ENCODE peak calls at places on chromosomes 11 and 22, in seven cellular contexts. I is lower lobe of right lung, Z is cardiac muscle cell, A is uterus, M is heart left ventricle, X is tibial artery, T is BE2C. H is an unnamed sample. For H3K27me3 and H3K36me3, the result is how much of the 10 kb centered on the place peaks cover.

GRCh38 chr11:70456921-70457532 is 58.7 kb downstream of the CTTN start:
- DNase-seq in A (no peak), T (no peak), X (no peak), Z (peak), I (no peak), M (no peak), H (no peak)

GRCh38 chr11:65430406-65431217 is 8.0 kb downstream of the NEAT1 start:
- DNase-seq in I (no peak), T (no peak), X (peak), A (peak), Z (peak), M (no peak), H (no peak)

GRCh38 chr11:65182258-65183170 is 786 bp downstream of the CAPN1 start:
- DNase-seq in T (no peak), Z (peak), M (peak), I (peak), X (no peak), A (no peak), H (no peak)

GRCh38 chr22:38097557-38098409 is 12.7 kb downstream of the BAIAP2L2 start:
- DNase-seq in A (no peak), Z (peak), I (peak), X (no peak), T (peak), M (no peak), H (no peak)

GRCh38 chr11:20443596-20443995 is 56.1 kb downstream of the PRMT3 start:
- DNase-seq in X (no peak), I (no peak), T (no peak), A (no peak), M (no peak), Z (peak), H (no peak)

GRCh38 chr11:99068832-99069231 is 48.1 kb downstream of the CNTN5 start:
- DNase-seq in T (no peak), M (no peak), X (no peak), Z (no peak), I (no peak), A (no peak), H (no peak)

GRCh38 chr11:65503923-65504670 is 5.3 kb downstream of the MALAT1 start:
- DNase-seq in M (no peak), T (no peak), Z (peak), I (no peak), A (no peak), X (no peak), H (no peak)

GRCh38 chr11:120096756-120097191 is 41.1 kb downstream of the TRIM29 start:
- DNase-seq in T (no peak), M (peak), Z (no peak), A (peak), I (no peak), X (no peak), H (no peak)

GRCh38 chr22:24101966-24102365 is 79.3 kb upstream of the SUSD2 start:
- DNase-seq in T (no peak), I (peak), A (no peak), M (peak), X (peak), Z (no peak), H (no peak)

GRCh38 chr11:118641463-118642019 is 34.1 kb downstream of the PHLDB1 start:
- DNase-seq in A (no peak), Z (no peak), T (peak), M (no peak), I (no peak), X (no peak), H (no peak)

GRCh38 chr11:128190312-128190711 is 397.0 kb downstream of the ETS1 start:
- DNase-seq in X (no peak), T (no peak), M (no peak), Z (no peak), A (no peak), I (no peak), H (no peak)

GRCh38 chr22:31841029-31841827 is 87.4 kb downstream of the DEPDC5 start:
- DNase-seq in T (no peak), A (no peak), Z (no peak), M (no peak), I (no peak), X (no peak), H (no peak)

GRCh38 chr11:69744435-69744834 is 30.7 kb downstream of the FGF4 start:
- DNase-seq in X (no peak), Z (peak), A (no peak), M (no peak), T (no peak), I (no peak), H (no peak)

GRCh38 chr11:78800089-78800690 is 225.5 kb upstream of the NARS2 start:
- DNase-seq in A (no peak), I (no peak), M (no peak), T (no peak), X (no peak), Z (no peak), H (no peak)

GRCh38 chr22:39469326-39469680 is 12.5 kb downstream of the MGAT3 start:
- DNase-seq in M (no peak), X (no peak), A (no peak), I (no peak), Z (no peak), T (no peak), H (no peak)

GRCh38 chr22:21760640-21761039 is 25.0 kb upstream of the YPEL1 start:
- DNase-seq in I (no peak), A (no peak), X (no peak), T (no peak), M (no peak), Z (peak), H (no peak)

GRCh38 chr11:34155057-34155758 is 49.8 kb downstream of the NAT10 start:
- DNase-seq in M (no peak), I (peak), Z (no peak), T (no peak), X (peak), A (no peak), H (no peak)

GRCh38 chr11:68840661-68841653 is 759 bp downstream of the CPT1A start:
- DNase-seq in X (peak), T (no peak), I (peak), Z (peak), A (peak), M (peak), H (peak)

GRCh38 chr11:116832350-116833290 is 2.9 kb downstream of the APOC3 start:
- DNase-seq in Z (no peak), T (no peak), A (no peak), I (no peak), M (no peak), X (no peak), H (no peak)

GRCh38 chr22:38262051-38262795 is 10.6 kb downstream of the TMEM184B start:
- DNase-seq in A (peak), X (no peak), Z (no peak), T (peak), M (peak), I (peak), H (peak)

GRCh38 chr11:82225930-82226329 is 507.7 kb downstream of the FAM181B start:
- DNase-seq in T (no peak), M (no peak), A (no peak), Z (no peak), I (no peak), X (no peak), H (no peak)

GRCh38 chr11:126645206-126645605 is 289.7 kb downstream of the ST3GAL4 start:
- DNase-seq in M (no peak), T (no peak), I (no peak), X (no peak), Z (no peak), A (no peak), H (no peak)

GRCh38 chr22:49687333-49687732 is 140.3 kb downstream of the BRD1 start:
- DNase-seq in I (no peak), A (no peak), T (no peak), Z (no peak), M (no peak), X (no peak), H (no peak)

GRCh38 chr11:44577231-44577834 is 11.9 kb downstream of the CD82 start:
- DNase-seq in Z (no peak), X (no peak), M (no peak), T (no peak), I (no peak), A (no peak), H (no peak)

GRCh38 chr22:21868651-21869050 is 1.2 kb upstream of the MAPK1 start:
- DNase-seq in A (no peak), I (no peak), X (no peak), Z (no peak), T (no peak), M (no peak), H (no peak)

GRCh38 chr11:27319065-27319464 is 44.0 kb downstream of the CCDC34 start:
- DNase-seq in Z (peak), A (no peak), M (no peak), X (no peak), I (no peak), T (no peak), H (peak)

GRCh38 chr22:17403906-17404305 is 34.6 kb downstream of the CECR2 start:
- DNase-seq in M (no peak), A (no peak), I (no peak), Z (peak), T (no peak), X (no peak), H (no peak)

GRCh38 chr11:111334495-111335123 is 36.3 kb downstream of the POU2AF3 start:
- DNase-seq in I (no peak), X (no peak), A (no peak), M (no peak), T (no peak), Z (no peak), H (no peak)

GRCh38 chr11:124536520-124536919 is 6.9 kb downstream of the OR8B12 start:
- DNase-seq in Z (peak), T (no peak), I (peak), A (no peak), X (peak), M (peak), H (no peak)

GRCh38 chr11:57639321-57640067 is 10.2 kb downstream of the YPEL4 start:
- DNase-seq in T (peak), M (no peak), A (peak), Z (peak), X (no peak), I (no peak), H (no peak)

GRCh38 chr11:113663567-113663966 is 42.5 kb downstream of the TMPRSS5 start:
- DNase-seq in A (no peak), I (no peak), M (no peak), Z (no peak), T (no peak), X (no peak), H (no peak)

GRCh38 chr11:74434528-74434927 is 32.8 kb downstream of the KCNE3 start:
- DNase-seq in Z (no peak), X (no peak), I (no peak), M (no peak), T (no peak), A (no peak), H (no peak)

DNA sequence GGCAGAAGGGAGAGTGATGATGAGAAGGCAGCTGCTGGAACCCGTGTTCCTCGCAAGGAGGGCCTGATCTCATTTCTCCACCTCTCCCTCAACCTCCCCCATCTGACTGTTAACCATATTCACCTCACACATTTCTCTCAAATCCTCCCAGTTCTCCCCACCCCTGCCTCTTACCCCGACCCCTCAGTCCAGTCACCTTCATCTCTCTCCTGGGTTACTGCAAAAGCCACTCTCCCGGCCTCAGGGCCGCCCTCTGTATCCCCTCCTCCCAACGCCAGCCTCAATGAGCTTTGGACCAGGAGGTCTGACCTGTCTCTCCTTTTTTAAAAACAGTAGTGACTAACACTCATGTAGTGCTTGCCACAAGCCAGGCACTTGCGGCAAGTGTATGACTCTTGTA is 29.5 kb upstream of the LMO1 start:
- DNase-seq in X (no peak), A (no peak), T (no peak), I (no peak), M (no peak), Z (no peak), H (no peak)
- H3K27me3 ChIP-seq in X (under half), A (under half), T (under half), I (under half), M (under half), Z (under half), H (under half)

DNA sequence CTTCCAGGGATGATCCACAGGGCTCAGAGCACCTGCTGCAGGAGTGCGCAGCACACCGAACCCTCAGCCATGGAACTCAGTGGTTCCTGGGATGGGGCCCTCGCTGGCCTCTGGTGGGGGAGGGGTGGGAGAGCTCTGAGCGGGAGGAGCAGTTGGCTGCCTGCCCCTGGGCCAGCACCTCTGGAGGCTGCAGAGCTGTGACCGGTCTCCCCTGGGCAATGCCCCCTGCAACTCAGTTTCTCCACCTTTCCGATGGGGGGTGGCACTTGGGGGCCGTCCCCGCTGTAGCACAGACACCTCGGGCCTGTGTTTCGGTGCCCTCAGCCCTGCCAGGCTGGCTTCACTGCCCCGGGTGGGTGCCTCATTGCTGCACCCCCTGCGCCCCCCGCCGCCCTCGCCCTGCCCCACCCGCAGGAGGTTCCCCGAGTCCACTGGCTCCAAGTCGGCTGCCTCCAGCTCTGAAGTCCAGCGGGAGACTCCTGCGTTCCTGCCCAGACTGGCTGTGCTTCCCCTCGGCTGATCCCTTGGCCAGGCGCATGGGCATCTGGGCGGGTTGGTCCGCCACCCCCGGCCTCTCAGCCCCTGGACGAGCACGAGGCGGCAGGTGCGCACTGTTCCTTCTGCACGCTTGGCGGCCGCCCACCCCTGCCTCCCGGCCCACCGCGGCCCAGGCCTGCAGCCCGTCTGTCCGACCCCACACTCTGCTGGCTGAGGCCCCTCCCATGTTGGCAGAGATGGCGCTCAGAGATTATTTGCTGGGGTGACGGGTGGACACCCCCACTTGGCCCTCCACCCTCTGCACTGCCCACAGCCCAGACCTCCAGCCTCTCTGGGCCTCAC is 1.8 kb downstream of the MUC6 start:
- DNase-seq in I (no peak), T (no peak), M (no peak), Z (no peak), X (no peak), A (no peak), H (no peak)
- H3K36me3 ChIP-seq in I (under half), T (under half), M (under half), Z (under half), X (under half), A (under half), H (under half)

DNA sequence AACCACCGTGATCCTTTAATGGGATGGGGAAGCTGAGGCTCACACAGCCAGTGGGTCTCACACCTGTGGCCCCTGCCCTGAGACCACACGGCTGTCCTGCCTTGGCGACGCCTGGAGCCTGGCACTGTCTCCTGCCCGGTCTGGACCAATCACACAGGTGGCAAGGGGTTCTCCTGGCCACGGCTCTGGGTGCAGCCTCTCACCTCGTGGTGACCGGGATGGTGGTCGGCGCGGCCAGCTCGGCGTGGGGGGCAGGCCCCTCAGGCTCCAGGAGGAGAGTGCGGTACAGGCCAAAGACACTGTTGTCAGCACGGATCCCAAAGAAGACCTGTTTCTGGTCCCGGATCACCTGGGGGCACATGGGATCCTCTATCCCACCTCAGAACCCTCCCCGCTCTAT is 8.7 kb downstream of the ANO9 start:
- DNase-seq in M (peak), X (no peak), Z (no peak), T (no peak), A (no peak), I (peak), H (no peak)
- H3K27me3 ChIP-seq in M (under half), X (under half), Z (under half), T (under half), A (under half), I (under half), H (under half)

GRCh38 chr11:66524304-66525040 is 14.0 kb downstream of the BBS1 start:
- DNase-seq in M (no peak), I (no peak), T (no peak), X (no peak), A (no peak), Z (no peak), H (no peak)
- H3K36me3 ChIP-seq in M (half or more), I (half or more), T (under half), X (under half), A (under half), Z (under half), H (under half)

GRCh38 chr22:47299211-47299878 is 536.9 kb downstream of the TBC1D22A start:
- DNase-seq in I (no peak), T (no peak), Z (no peak), X (no peak), M (no peak), A (no peak), H (no peak)
- H3K27me3 ChIP-seq in I (under half), T (under half), Z (under half), X (under half), M (under half), A (under half), H (under half)

DNA sequence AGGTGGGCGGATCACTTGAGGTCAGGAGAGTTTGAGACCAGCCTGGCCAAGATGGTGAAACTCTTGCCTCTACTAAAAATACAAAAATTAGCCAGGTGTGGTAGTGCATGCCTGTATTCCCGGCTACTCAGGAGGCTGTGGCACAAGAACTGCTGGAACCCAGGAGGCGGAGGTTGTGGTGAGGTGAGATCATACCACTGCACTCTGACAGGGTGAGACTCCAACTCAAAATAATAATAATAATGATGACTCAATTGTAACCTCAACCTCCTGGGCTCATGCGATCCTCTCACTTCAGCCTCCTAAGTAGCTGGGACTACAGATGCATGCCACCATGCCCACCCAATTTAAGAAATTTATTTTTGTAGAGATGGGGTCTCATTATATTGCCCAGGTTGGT is 15.6 kb upstream of the CHRNA10 start:
- DNase-seq in I (no peak), T (no peak), A (no peak), M (no peak), Z (no peak), X (no peak), H (no peak)
- H3K36me3 ChIP-seq in I (half or more), T (under half), A (under half), M (half or more), Z (half or more), X (half or more), H (under half)

GRCh38 chr11:62925308-62925707 is 4.1 kb upstream of the CHRM1 start:
- DNase-seq in Z (no peak), I (no peak), M (peak), X (no peak), A (no peak), T (no peak), H (no peak)

GRCh38 chr11:62930157-62930556 is 9.0 kb upstream of the CHRM1 start:
- DNase-seq in I (no peak), X (no peak), Z (no peak), A (no peak), M (peak), T (peak), H (no peak)

GRCh38 chr11:62925745-62926668 is 4.8 kb upstream of the CHRM1 start:
- DNase-seq in X (no peak), Z (no peak), A (no peak), M (peak), I (no peak), T (no peak), H (no peak)

GRCh38 chr11:62926669-62927455 is 5.7 kb upstream of the CHRM1 start:
- DNase-seq in M (no peak), A (no peak), I (no peak), T (no peak), Z (no peak), X (no peak), H (no peak)

GRCh38 chr11:62928011-62928410 is 6.8 kb upstream of the CHRM1 start:
- DNase-seq in M (no peak), I (no peak), X (no peak), Z (no peak), T (peak), A (no peak), H (no peak)
- H3K27me3 ChIP-seq in M (under half), I (half or more), X (half or more), Z (under half), T (under half), A (under half), H (under half)

GRCh38 chr22:30010789-30011405 is 69.4 kb upstream of the HORMAD2 start:
- DNase-seq in I (no peak), X (no peak), Z (no peak), T (no peak), A (no peak), M (no peak), H (no peak)
- H3K36me3 ChIP-seq in I (half or more), X (half or more), Z (under half), T (under half), A (under half), M (half or more), H (under half)

GRCh38 chr11:2412323-2412722 is 11.8 kb downstream of the TSSC4 start:
- DNase-seq in M (no peak), I (no peak), X (no peak), T (no peak), Z (no peak), A (no peak), H (no peak)

GRCh38 chr11:2410616-2411015 is 10.1 kb downstream of the TSSC4 start:
- DNase-seq in M (no peak), X (no peak), I (no peak), Z (no peak), A (no peak), T (no peak), H (no peak)

GRCh38 chr11:2409026-2409553 is 8.5 kb downstream of the TSSC4 start:
- DNase-seq in I (no peak), T (peak), Z (no peak), X (no peak), A (peak), M (no peak), H (no peak)

GRCh38 chr11:2411446-2412305 is 11.1 kb downstream of the TSSC4 start:
- DNase-seq in X (no peak), Z (no peak), A (no peak), T (no peak), I (no peak), M (no peak), H (no peak)

GRCh38 chr11:2409701-2410468 is 9.3 kb downstream of the TSSC4 start:
- DNase-seq in I (no peak), X (no peak), Z (no peak), T (peak), M (no peak), A (no peak), H (no peak)
- H3K27me3 ChIP-seq in I (under half), X (under half), Z (under half), T (under half), M (under half), A (under half), H (under half)

GRCh38 chr11:125600663-125601062 is 8.0 kb downstream of the STT3A start:
- DNase-seq in Z (no peak), A (no peak), X (no peak), T (no peak), M (no peak), I (no peak), H (no peak)
- H3K36me3 ChIP-seq in Z (half or more), A (under half), X (half or more), T (half or more), M (half or more), I (half or more), H (under half)